ENCODE peak calls at places on chromosomes 4 and X, in seven cellular contexts. C is esophagus muscularis mucosa, Q is cardiac muscle cell, Y is heart right ventricle, F is fibroblast of pulmonary artery, I is epithelial cell of esophagus, S is A673. E is an unnamed sample.

GRCh38 chr4:29014555-29014954 is 1705.6 kb upstream of the PCDH7 start:
- DNase-seq in C (no peak), S (no peak), Y (no peak), I (no peak), Q (no peak), F (no peak), E (no peak)

GRCh38 chrX:40734956-40735317 is 405 bp downstream of the MED14 start:
- DNase-seq in S (peak), F (peak), C (no peak), Q (no peak), Y (peak), I (peak), E (no peak)

GRCh38 chrX:122703762-122704161 is 480.3 kb upstream of the GRIA3 start:
- DNase-seq in F (peak), C (no peak), S (no peak), Q (no peak), Y (no peak), I (peak), E (peak)

GRCh38 chr4:84814100-84814750 is 152.3 kb downstream of the WDFY3 start:
- DNase-seq in Q (peak), C (no peak), I (peak), F (peak), Y (no peak), S (no peak), E (no peak)

GRCh38 chr4:32826169-32826568 is 2106.0 kb downstream of the PCDH7 start:
- DNase-seq in S (no peak), I (no peak), Y (no peak), Q (no peak), C (no peak), F (peak), E (peak)

GRCh38 chr4:89287945-89288344 is 19.7 kb downstream of the GPRIN3 start:
- DNase-seq in I (no peak), F (no peak), S (no peak), Y (no peak), C (no peak), Q (no peak), E (no peak)

GRCh38 chr4:149638073-149638472 is 177.6 kb downstream of the IQCM start:
- DNase-seq in Y (no peak), F (peak), Q (no peak), I (peak), S (no peak), C (no peak), E (no peak)

GRCh38 chr4:162959056-162959455 is 207.6 kb downstream of the NAF1 start:
- DNase-seq in I (peak), S (peak), Q (peak), C (no peak), Y (no peak), F (no peak), E (peak)

GRCh38 chrX:97563531-97564133 is 679.9 kb downstream of the RPA4 start:
- DNase-seq in S (peak), C (no peak), Y (peak), Q (no peak), F (peak), I (peak), E (no peak)

GRCh38 chrX:112867570-112867969 is 26.9 kb upstream of the AMOT start:
- DNase-seq in S (no peak), F (no peak), Y (no peak), I (no peak), Q (no peak), C (no peak), E (peak)

GRCh38 chr4:153221783-153222161 is 17.5 kb downstream of the TRIM2 start:
- DNase-seq in F (no peak), C (no peak), Q (no peak), I (no peak), S (no peak), Y (no peak), E (no peak)

GRCh38 chr4:18155062-18156041 is 133.8 kb upstream of the LCORL start:
- DNase-seq in C (no peak), I (no peak), Q (no peak), F (no peak), S (no peak), Y (no peak), E (no peak)

GRCh38 chrX:55326985-55327384 is 62.3 kb upstream of the PAGE3 start:
- DNase-seq in Y (peak), S (no peak), I (no peak), F (no peak), Q (no peak), C (no peak), E (no peak)

GRCh38 chr4:180041576-180041975 is 2201.6 kb upstream of the TENM3 start:
- DNase-seq in I (peak), Q (no peak), S (no peak), F (no peak), Y (no peak), C (no peak), E (no peak)

GRCh38 chr4:152265149-152265621 is 270.7 kb downstream of the FBXW7 start:
- DNase-seq in S (peak), C (peak), I (peak), Y (no peak), Q (no peak), F (peak), E (no peak)

GRCh38 chr4:174134361-174134760 is 149.1 kb downstream of the FBXO8 start:
- DNase-seq in Y (no peak), C (no peak), Q (no peak), F (peak), S (peak), I (no peak), E (no peak)
- H3K4me3 ChIP-seq in Y (peak), C (peak), Q (no peak), F (peak), S (peak), I (no peak), E (no peak)

DNA sequence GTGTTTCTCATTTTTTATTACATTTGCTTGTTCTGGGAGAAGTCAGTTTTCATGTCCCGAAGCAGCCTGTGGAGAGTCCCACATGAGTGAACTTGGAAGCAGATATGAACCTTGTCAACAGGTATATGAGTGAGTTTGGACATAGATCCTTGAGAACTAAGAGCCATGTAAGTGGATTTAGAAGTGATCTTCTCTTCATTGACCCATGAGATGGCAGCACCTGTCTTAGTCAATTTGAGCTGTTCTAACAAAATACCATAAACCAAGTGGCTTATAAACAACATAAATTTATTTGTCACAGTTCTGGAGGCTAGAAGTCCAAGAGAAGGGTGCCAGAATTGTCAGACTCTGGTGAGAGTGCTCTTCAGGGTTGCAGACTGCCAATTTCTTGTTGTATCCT is 1043.8 kb downstream of the ADGRL3 start:
- DNase-seq in F (no peak), Q (no peak), C (no peak), Y (no peak), S (no peak), I (no peak), E (peak)
- H3K4me3 ChIP-seq in F (no peak), Q (no peak), C (no peak), Y (no peak), S (no peak), I (no peak), E (no peak)

GRCh38 chr4:127501103-127501502 is 131.7 kb upstream of the INTU start:
- DNase-seq in Q (no peak), S (no peak), C (no peak), Y (no peak), I (peak), F (peak), E (no peak)
- H3K4me3 ChIP-seq in Q (no peak), S (no peak), C (no peak), Y (no peak), I (no peak), F (no peak), E (no peak)

GRCh38 chr4:159360549-159360948 is 257.7 kb downstream of the RAPGEF2 start:
- DNase-seq in S (peak), F (peak), Y (no peak), I (peak), Q (no peak), C (no peak), E (no peak)
- H3K4me3 ChIP-seq in S (no peak), F (no peak), Y (no peak), I (no peak), Q (no peak), C (no peak), E (no peak)

E was measured in mesendoderm.